ENCODE peak calls at places on chromosomes 5 and 9, in four cellular contexts. G is tibial artery, O is choroid plexus epithelial cell, U is psoas muscle. H is an unnamed sample.

GRCh38 chr9:92727716-92728700 is 36.6 kb downstream of the BICD2 start:
- DNase-seq in O (no peak), U (no peak), G (no peak), H (no peak)

GRCh38 chr5:168006473-168007130 is 284.8 kb upstream of the WWC1 start:
- DNase-seq in G (no peak), O (no peak), U (no peak), H (no peak)

GRCh38 chr9:133475292-133475941 is 3.5 kb downstream of the SLC2A6 start:
- DNase-seq in G (no peak), O (no peak), U (no peak), H (no peak)

GRCh38 chr5:75461679-75462078 is 49.8 kb downstream of the CERT1 start:
- DNase-seq in G (no peak), O (peak), U (no peak), H (peak)

GRCh38 chr5:137747848-137748247 is 6.3 kb downstream of the HNRNPA0 start:
- DNase-seq in U (no peak), G (no peak), O (no peak), H (no peak)

GRCh38 chr5:179623906-179624741 is 653 bp upstream of the HNRNPH1 start:
- DNase-seq in O (peak), U (no peak), G (peak), H (peak)

GRCh38 chr9:131872006-131872405 is 132.1 kb upstream of the RAPGEF1 start:
- DNase-seq in O (no peak), U (no peak), G (no peak), H (no peak)

GRCh38 chr5:119363271-119363670 is 7.5 kb downstream of the TNFAIP8 start:
- DNase-seq in O (no peak), G (no peak), U (no peak), H (no peak)

GRCh38 chr9:78439192-78439865 is 142.4 kb downstream of the PSAT1 start:
- DNase-seq in G (peak), U (peak), O (peak), H (peak)

GRCh38 chr5:78269088-78269703 is 25.3 kb downstream of the AP3B1 start:
- DNase-seq in U (no peak), O (peak), G (no peak), H (peak)

GRCh38 chr9:36960575-36960955 is 73.5 kb downstream of the PAX5 start:
- DNase-seq in O (no peak), U (no peak), G (no peak), H (no peak)

GRCh38 chr9:12781334-12781733 is 6.5 kb downstream of the LURAP1L start:
- DNase-seq in U (no peak), G (no peak), O (no peak), H (no peak)

GRCh38 chr9:79477241-79477830 is 94.4 kb upstream of the TLE4 start:
- DNase-seq in U (no peak), G (no peak), O (peak), H (no peak)

GRCh38 chr5:154205441-154206117 is 15.0 kb downstream of the GALNT10 start:
- DNase-seq in U (no peak), O (no peak), G (no peak), H (peak)

GRCh38 chr9:91948423-91949292 is 1.4 kb downstream of the ROR2 start:
- DNase-seq in G (no peak), U (peak), O (peak), H (peak)

GRCh38 chr5:998276-998974 is 10.2 kb upstream of the NKD2 start:
- DNase-seq in G (peak), O (no peak), U (no peak), H (no peak)

GRCh38 chr5:21882363-21882762 is 970.8 kb downstream of the CDH12 start:
- DNase-seq in G (no peak), U (no peak), O (no peak), H (no peak)

GRCh38 chr5:15627109-15627508 is 127.1 kb downstream of the FBXL7 start:
- DNase-seq in U (no peak), O (no peak), G (no peak), H (no peak)

GRCh38 chr5:83471405-83472212 is at the start of gene VCAN:
- DNase-seq in O (peak), U (peak), G (peak), H (peak)

GRCh38 chr9:94826644-94827410 is 100.3 kb downstream of the AOPEP start:
- DNase-seq in G (no peak), O (no peak), U (no peak), H (no peak)

GRCh38 chr9:114139061-114139460 is 16.3 kb upstream of the COL27A1 start:
- DNase-seq in U (no peak), G (no peak), O (no peak), H (no peak)

GRCh38 chr5:100731768-100732167 is 171.3 kb downstream of the ST8SIA4 start:
- DNase-seq in O (peak), G (no peak), U (no peak), H (peak)

GRCh38 chr5:4551034-4551433 is 589.1 kb upstream of the ADAMTS16 start:
- DNase-seq in G (no peak), U (no peak), O (no peak), H (no peak)

GRCh38 chr9:135066291-135066690 is 21.2 kb upstream of the OLFM1 start:
- DNase-seq in G (no peak), U (no peak), O (no peak), H (no peak)